ENCODE peak calls at places on chromosomes 4 and X, in eight cellular contexts. Y, J, A, Z, C, O, Q and F are unnamed samples.

GRCh38 chrX:101029665-101030064 is 22.2 kb downstream of the TRMT2B start:
- DNase-seq in Z (no peak), J (no peak), O (no peak), C (no peak), Y (no peak), Q (no peak), A (no peak), F (no peak)

GRCh38 chr4:102554482-102554881 is 53.3 kb downstream of the NFKB1 start:
- DNase-seq in C (no peak), O (no peak), Z (no peak), Y (no peak), A (no peak), Q (peak; percentile 50), J (peak; percentile 74), F (no peak)

GRCh38 chr4:105277702-105278101 is 131.0 kb downstream of the TET2 start:
- DNase-seq in C (no peak), Z (peak; percentile 28), O (no peak), Y (no peak), Q (no peak), J (no peak), A (no peak), F (no peak)

GRCh38 chr4:177229331-177229730 is 80.3 kb upstream of the NEIL3 start:
- DNase-seq in Y (no peak), Q (no peak), J (no peak), C (no peak), A (no peak), O (no peak), Z (no peak), F (no peak)

GRCh38 chr4:57270350-57270749 is 160.2 kb upstream of the IGFBP7 start:
- DNase-seq in J (no peak), Z (no peak), O (no peak), C (no peak), Q (no peak), Y (no peak), A (no peak), F (no peak)

GRCh38 chrX:48509619-48510018 is 827 bp downstream of the PORCN start:
- DNase-seq in J (no peak), Z (no peak), Q (no peak), C (no peak), A (no peak), Y (no peak), O (no peak), F (no peak)

GRCh38 chr4:150152764-150153163 is 74.5 kb downstream of the DCLK2 start:
- DNase-seq in O (no peak), C (no peak), J (no peak), A (no peak), Q (no peak), Y (no peak), Z (no peak), F (no peak)

GRCh38 chrX:45479196-45479834 is 278.6 kb upstream of the DIPK2B start:
- DNase-seq in Z (no peak), Q (no peak), O (peak; percentile 35), Y (no peak), J (no peak), C (no peak), A (peak; percentile 79), F (no peak)

GRCh38 chrX:39975094-39975865 is 122.5 kb downstream of the BCOR start:
- DNase-seq in Z (peak; percentile 53), C (no peak), Q (no peak), A (no peak), Y (no peak), J (no peak), O (no peak), F (no peak)

GRCh38 chr4:74932832-74933561 is at the start of gene PARM1:
- DNase-seq in C (peak; percentile 96), O (peak; percentile 62), Y (peak; percentile 86), Z (peak; percentile 69), J (peak; percentile 86), A (peak; percentile 20), Q (peak; percentile 87), F (peak; percentile 91)

GRCh38 chr4:152807294-152807829 is 27.6 kb downstream of the ARFIP1 start:
- DNase-seq in A (no peak), Z (no peak), O (no peak), C (no peak), Q (no peak), Y (no peak), J (no peak), F (no peak)

GRCh38 chrX:7568130-7568529 is 274.8 kb upstream of the VCX start:
- DNase-seq in Z (no peak), C (no peak), O (no peak), Q (no peak), Y (no peak), A (no peak), J (no peak), F (no peak)

GRCh38 chr4:127575888-127576287 is 56.9 kb upstream of the INTU start:
- DNase-seq in Q (no peak), Y (no peak), O (no peak), J (no peak), C (no peak), Z (no peak), A (no peak), F (no peak)

GRCh38 chr4:128315756-128316520 is 28.3 kb upstream of the PGRMC2 start:
- DNase-seq in O (no peak), A (no peak), Z (no peak), C (no peak), J (no peak), Y (no peak), Q (no peak), F (no peak)

GRCh38 chrX:45070116-45071007 is 130.3 kb downstream of the DIPK2B start:
- DNase-seq in O (peak; percentile 4), Z (peak; percentile 42), Q (peak; percentile 60), A (peak; percentile 20), Y (peak; percentile 25), C (no peak), J (no peak), F (no peak)

GRCh38 chrX:120305531-120306145 is 5.6 kb downstream of the TMEM255A start:
- DNase-seq in C (no peak), Y (no peak), O (no peak), J (no peak), A (no peak), Z (no peak), Q (no peak), F (no peak)

GRCh38 chr4:139167774-139168444 is 9.1 kb downstream of the ELF2 start:
- DNase-seq in Q (no peak), O (peak; percentile 59), A (no peak), C (no peak), Y (peak; percentile 19), J (no peak), Z (no peak), F (no peak)

GRCh38 chr4:11592276-11592675 is 163.6 kb upstream of the HS3ST1 start:
- DNase-seq in C (no peak), A (no peak), Y (no peak), J (no peak), Q (no peak), Z (no peak), O (no peak), F (no peak)

GRCh38 chr4:99847362-99847976 is 30.8 kb downstream of the DAPP1 start:
- DNase-seq in A (no peak), O (no peak), Z (no peak), Q (peak; percentile 13), Y (no peak), C (no peak), J (no peak), F (no peak)

GRCh38 chrX:97308161-97308560 is 424.5 kb downstream of the RPA4 start:
- DNase-seq in Y (no peak), Q (no peak), Z (no peak), J (no peak), A (no peak), C (no peak), O (no peak), F (no peak)

GRCh38 chr4:26267087-26267486 is 53.7 kb upstream of the RBPJ start:
- DNase-seq in C (no peak), Q (peak; percentile 22), Z (no peak), J (peak; percentile 72), O (no peak), Y (no peak), A (no peak), F (no peak)

GRCh38 chr4:181792641-181793612 is 450.3 kb upstream of the TENM3 start:
- DNase-seq in C (no peak), Z (peak; percentile 85), O (no peak), Q (no peak), J (no peak), Y (no peak), A (no peak), F (no peak)

GRCh38 chr4:87353592-87353991 is 30.9 kb upstream of the HSD17B13 start:
- DNase-seq in Y (peak; percentile 38), Q (peak; percentile 33), O (no peak), J (peak; percentile 65), C (no peak), A (no peak), Z (peak; percentile 0), F (peak; percentile 67)